ENCODE peak calls at places on chromosomes 2 and 18, in four cellular contexts. One of them, this sample, is unnamed.

GRCh38 chr18:22728481-22729105 is 204.5 kb upstream of the RBBP8 start:
- DNase-seq in upper lobe of left lung: no peak
- DNase-seq in ovary: no peak
- DNase-seq in H1: no peak
- DNase-seq in this sample: no peak

GRCh38 chr2:230904856-230905447 is 20.1 kb downstream of the GPR55 start:
- DNase-seq in upper lobe of left lung: no peak
- DNase-seq in ovary: no peak
- DNase-seq in H1: no peak
- DNase-seq in this sample: peak

GRCh38 chr2:227870710-227871374 is 589 bp upstream of the DAW1 start:
- DNase-seq in upper lobe of left lung: no peak
- DNase-seq in ovary: no peak
- DNase-seq in H1: no peak
- DNase-seq in this sample: no peak

GRCh38 chr2:207167129-207167923 is 1.6 kb upstream of the KLF7 start:
- DNase-seq in upper lobe of left lung: no peak
- DNase-seq in ovary: no peak
- DNase-seq in H1: no peak
- DNase-seq in this sample: peak

GRCh38 chr2:29568135-29568534 is 353.3 kb downstream of the ALK start:
- DNase-seq in upper lobe of left lung: no peak
- DNase-seq in ovary: no peak
- DNase-seq in H1: no peak
- DNase-seq in this sample: no peak

GRCh38 chr18:74832381-74832780 is 234.7 kb downstream of the ZNF407 start:
- DNase-seq in upper lobe of left lung: no peak
- DNase-seq in ovary: no peak
- DNase-seq in H1: no peak
- DNase-seq in this sample: no peak

GRCh38 chr2:181876614-181877063 is 14.9 kb upstream of the ITPRID2 start:
- DNase-seq in upper lobe of left lung: no peak
- DNase-seq in ovary: no peak
- DNase-seq in H1: no peak
- DNase-seq in this sample: peak

GRCh38 chr2:235432741-235433520 is 60.9 kb upstream of the AGAP1 start:
- DNase-seq in upper lobe of left lung: no peak
- DNase-seq in ovary: peak
- DNase-seq in H1: no peak
- DNase-seq in this sample: no peak

GRCh38 chr2:43399515-43400245 is 173.3 kb upstream of the ZFP36L2 start:
- DNase-seq in upper lobe of left lung: no peak
- DNase-seq in ovary: no peak
- DNase-seq in H1: no peak
- DNase-seq in this sample: no peak

GRCh38 chr18:55338955-55339662 is 248.9 kb downstream of the TCF4 start:
- DNase-seq in upper lobe of left lung: no peak
- DNase-seq in ovary: no peak
- DNase-seq in H1: no peak
- DNase-seq in this sample: no peak

GRCh38 chr2:68468801-68469200 is 1.4 kb downstream of the APLF start:
- DNase-seq in upper lobe of left lung: no peak
- DNase-seq in ovary: no peak
- DNase-seq in H1: no peak
- DNase-seq in this sample: no peak

GRCh38 chr2:120669121-120669952 is 66.3 kb upstream of the GLI2 start:
- DNase-seq in upper lobe of left lung: peak
- DNase-seq in ovary: no peak
- DNase-seq in H1: peak
- DNase-seq in this sample: no peak

GRCh38 chr2:82795446-82795845 is 1663.6 kb downstream of the SUCLG1 start:
- DNase-seq in upper lobe of left lung: no peak
- DNase-seq in ovary: no peak
- DNase-seq in H1: no peak
- DNase-seq in this sample: no peak

GRCh38 chr2:23383087-23383486 is 1.9 kb upstream of the KLHL29 start:
- DNase-seq in upper lobe of left lung: no peak
- DNase-seq in ovary: no peak
- DNase-seq in H1: no peak
- DNase-seq in this sample: no peak

GRCh38 chr18:10057401-10057800 is 143.6 kb downstream of the VAPA start:
- DNase-seq in upper lobe of left lung: no peak
- DNase-seq in ovary: no peak
- DNase-seq in H1: no peak
- DNase-seq in this sample: no peak

GRCh38 chr18:60684843-60685513 is 312.4 kb upstream of the MC4R start:
- DNase-seq in upper lobe of left lung: peak
- DNase-seq in ovary: no peak
- DNase-seq in H1: no peak
- DNase-seq in this sample: no peak

GRCh38 chr2:213232649-213233437 is 51.4 kb upstream of the SPAG16 start:
- DNase-seq in upper lobe of left lung: no peak
- DNase-seq in ovary: no peak
- DNase-seq in H1: no peak
- DNase-seq in this sample: no peak

GRCh38 chr2:190482441-190482840 is 52.1 kb downstream of the NEMP2 start:
- DNase-seq in upper lobe of left lung: no peak
- DNase-seq in ovary: no peak
- DNase-seq in H1: no peak
- DNase-seq in this sample: no peak

GRCh38 chr2:109059474-109060165 is 69.4 kb upstream of the SH3RF3 start:
- DNase-seq in upper lobe of left lung: no peak
- DNase-seq in ovary: no peak
- DNase-seq in H1: no peak
- DNase-seq in this sample: no peak

GRCh38 chr2:176128172-176129012 is 1.1 kb upstream of the HOXD8 start:
- DNase-seq in upper lobe of left lung: no peak
- DNase-seq in ovary: peak
- DNase-seq in H1: peak
- DNase-seq in this sample: no peak

GRCh38 chr18:51653507-51654213 is 456.2 kb upstream of the MEX3C start:
- DNase-seq in upper lobe of left lung: no peak
- DNase-seq in ovary: no peak
- DNase-seq in H1: no peak
- DNase-seq in this sample: no peak

GRCh38 chr2:8254791-8255447 is 426.9 kb upstream of the ID2 start:
- DNase-seq in upper lobe of left lung: no peak
- DNase-seq in ovary: no peak
- DNase-seq in H1: no peak
- DNase-seq in this sample: no peak

GRCh38 chr2:231104115-231104713 is 20.6 kb downstream of the HTR2B start:
- DNase-seq in upper lobe of left lung: no peak
- DNase-seq in ovary: peak
- DNase-seq in H1: peak
- DNase-seq in this sample: peak

GRCh38 chr2:46645681-46646162 is 166.4 kb downstream of the TMEM247 start:
- DNase-seq in upper lobe of left lung: no peak
- DNase-seq in ovary: peak
- DNase-seq in H1: peak
- DNase-seq in this sample: peak

DNA sequence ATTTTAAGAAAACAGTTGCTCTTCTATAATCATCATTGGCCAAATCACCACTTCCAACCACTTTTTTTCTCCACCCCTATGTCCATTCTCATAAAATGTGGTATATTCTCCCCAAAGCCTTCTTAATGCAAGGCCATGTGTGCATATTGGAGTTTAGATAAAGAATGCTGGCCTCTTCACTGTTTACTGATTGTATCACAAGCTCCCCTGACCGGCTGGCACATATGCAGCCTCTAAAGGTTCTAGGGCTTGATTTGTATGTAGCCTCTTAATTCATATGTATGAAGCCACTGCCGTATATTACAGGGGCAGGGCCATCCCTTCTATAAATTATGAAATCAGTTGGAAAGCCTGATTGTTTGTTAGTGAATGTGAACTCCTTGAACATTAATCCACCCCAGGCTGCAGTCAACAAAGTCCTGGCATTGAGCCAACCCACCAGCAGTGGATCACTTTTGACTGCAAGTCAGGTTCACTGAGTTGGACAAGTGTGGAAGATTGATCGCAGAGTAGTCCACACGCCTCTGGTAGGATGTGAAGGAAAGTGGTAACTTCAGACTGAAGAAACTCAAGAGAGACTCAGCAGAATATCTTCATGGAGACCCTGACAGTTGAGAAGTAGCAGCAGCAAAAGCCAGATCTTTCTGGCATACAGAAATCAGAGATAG is 61.6 kb upstream of the PARD3B start:
- DNase-seq in upper lobe of left lung: no peak
- DNase-seq in ovary: no peak
- DNase-seq in H1: no peak
- DNase-seq in this sample: no peak
- TF ChIP-seq EP300 in upper lobe of left lung: no peak
- TF ChIP-seq EP300 in ovary: no peak
- TF ChIP-seq EP300 in H1: no peak
- TF ChIP-seq EP300 in this sample: no peak

DNA sequence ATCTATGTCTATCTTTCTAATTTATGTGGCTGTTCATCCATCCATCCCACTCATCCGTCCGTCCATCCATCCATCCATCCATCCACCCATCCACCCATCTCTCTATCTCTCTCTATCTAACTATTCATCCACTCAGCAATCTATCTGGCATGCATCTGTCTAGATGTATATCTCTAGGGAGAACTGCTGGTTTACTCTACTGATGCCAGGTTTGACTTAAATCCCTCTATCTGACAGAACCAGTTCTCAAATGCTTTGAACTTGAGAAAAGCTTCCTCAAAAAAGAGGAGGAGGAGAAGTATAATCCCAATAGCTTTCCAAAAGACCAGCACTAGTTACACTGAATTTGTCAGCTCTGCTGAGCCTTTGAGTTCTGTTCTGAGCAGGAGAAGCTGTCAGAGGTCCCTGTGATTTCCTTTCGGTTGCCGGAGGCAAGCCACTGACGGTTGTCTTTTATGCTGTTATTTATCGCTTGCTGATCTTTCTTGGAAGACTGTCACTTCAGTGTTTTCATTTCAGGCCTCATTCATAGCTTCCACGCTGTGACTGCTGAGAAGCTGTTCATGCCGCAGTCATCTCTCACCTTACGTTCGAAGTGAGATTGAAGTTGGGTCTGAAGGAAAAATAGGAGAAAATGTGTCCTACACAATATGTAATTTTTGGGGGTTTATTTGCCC is 129.4 kb upstream of the UXS1 start:
- DNase-seq in upper lobe of left lung: no peak
- DNase-seq in ovary: no peak
- DNase-seq in H1: no peak
- DNase-seq in this sample: no peak
- TF ChIP-seq EP300 in upper lobe of left lung: no peak
- TF ChIP-seq EP300 in ovary: no peak
- TF ChIP-seq EP300 in H1: no peak
- TF ChIP-seq EP300 in this sample: no peak

DNA sequence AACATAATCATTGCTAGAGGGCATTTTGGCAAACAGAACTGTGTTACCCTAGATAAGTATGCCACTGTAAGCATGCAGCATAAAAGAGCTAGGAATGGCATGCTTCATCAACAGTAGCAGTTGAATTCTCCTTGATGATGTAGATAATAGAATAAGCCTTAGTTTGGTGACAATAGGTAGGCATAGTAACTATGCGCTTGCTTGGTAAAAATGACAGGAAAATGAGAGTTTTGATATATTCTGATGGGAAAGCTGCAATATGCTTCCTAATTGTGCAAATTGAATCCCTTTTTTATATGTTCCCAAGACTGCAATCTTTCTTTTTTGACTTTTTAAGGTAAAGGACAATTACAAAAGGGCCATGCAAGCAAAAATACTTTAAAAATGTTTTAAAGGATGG is 930.9 kb upstream of the FAM98A start:
- DNase-seq in upper lobe of left lung: no peak
- DNase-seq in ovary: no peak
- DNase-seq in H1: no peak
- DNase-seq in this sample: no peak
- TF ChIP-seq EP300 in upper lobe of left lung: no peak
- TF ChIP-seq EP300 in ovary: no peak
- TF ChIP-seq EP300 in H1: no peak
- TF ChIP-seq EP300 in this sample: no peak

DNA sequence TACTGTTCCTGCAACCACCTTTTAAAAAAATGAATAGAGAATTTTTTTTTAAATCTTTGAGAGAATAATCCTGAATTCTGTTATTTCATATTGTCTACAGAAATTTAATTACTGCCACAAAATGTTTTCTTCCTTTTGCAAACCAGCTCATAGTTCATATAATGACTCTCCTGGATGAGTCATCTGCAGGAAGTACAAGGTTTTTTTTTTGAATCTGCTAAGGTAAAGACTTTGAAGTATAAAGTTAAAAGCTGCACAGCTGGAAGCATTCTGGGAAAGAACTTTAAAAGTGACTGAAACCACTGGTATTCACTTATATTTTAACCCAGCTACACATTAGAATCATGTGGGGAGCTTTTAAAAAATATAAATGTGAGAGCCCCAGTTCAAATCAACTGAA is 25.4 kb downstream of the SESTD1 start:
- DNase-seq in upper lobe of left lung: no peak
- DNase-seq in ovary: no peak
- DNase-seq in H1: no peak
- DNase-seq in this sample: no peak
- TF ChIP-seq EP300 in upper lobe of left lung: no peak
- TF ChIP-seq EP300 in ovary: no peak
- TF ChIP-seq EP300 in H1: no peak
- TF ChIP-seq EP300 in this sample: no peak

This sample was measured in transverse colon.